ENCODE peak calls at places on chromosomes 6 and 20, in seven cellular contexts. A, L, W, J, I, B and T are unnamed samples.

GRCh38 chr6:145669627-145670034 is 65.7 kb downstream of the EPM2A start:
- DNase-seq in A (peak), L (no peak), W (peak), J (no peak), I (peak), B (no peak), T (no peak)

GRCh38 chr6:11921017-11921438 is 91.1 kb upstream of the HIVEP1 start:
- DNase-seq in A (peak), L (no peak), W (peak), J (peak), I (peak), B (no peak), T (no peak)

GRCh38 chr6:66849843-66850242 is 1142.8 kb upstream of the EYS start:
- DNase-seq in A (no peak), L (no peak), W (no peak), J (no peak), I (no peak), B (no peak), T (no peak)

GRCh38 chr6:110233769-110234374 is 53.6 kb downstream of the CDC40 start:
- DNase-seq in A (no peak), L (no peak), W (no peak), J (no peak), I (peak), B (no peak), T (no peak)

GRCh38 chr6:115947964-115948541 is 112.6 kb downstream of the FRK start:
- DNase-seq in A (no peak), L (no peak), W (no peak), J (peak), I (no peak), B (no peak), T (no peak)

GRCh38 chr6:168097621-168098430 is 18.8 kb upstream of the FRMD1 start:
- DNase-seq in A (no peak), L (no peak), W (no peak), J (peak), I (no peak), B (no peak), T (no peak)

GRCh38 chr6:139926711-139927110 is 552.3 kb upstream of the CITED2 start:
- DNase-seq in A (no peak), L (no peak), W (no peak), J (no peak), I (peak), B (no peak), T (no peak)

GRCh38 chr6:112384511-112384910 is 37.4 kb downstream of the RFPL4B start:
- DNase-seq in A (no peak), L (no peak), W (no peak), J (no peak), I (no peak), B (no peak), T (no peak)

GRCh38 chr6:139577124-139577800 is 202.8 kb upstream of the CITED2 start:
- DNase-seq in A (no peak), L (no peak), W (no peak), J (no peak), I (no peak), B (no peak), T (no peak)

GRCh38 chr6:126112171-126112632 is 125.9 kb downstream of the TRMT11 start:
- DNase-seq in A (no peak), L (no peak), W (no peak), J (no peak), I (peak), B (no peak), T (no peak)

GRCh38 chr6:167152858-167153257 is 4.9 kb downstream of the GPR31 start:
- DNase-seq in A (no peak), L (no peak), W (no peak), J (no peak), I (no peak), B (no peak), T (no peak)

GRCh38 chr6:34285571-34285970 is 36.8 kb upstream of the SMIM29 start:
- DNase-seq in A (no peak), L (no peak), W (no peak), J (no peak), I (no peak), B (no peak), T (no peak)

GRCh38 chr6:62285612-62286469 is at the start of gene KHDRBS2:
- DNase-seq in A (peak), L (peak), W (no peak), J (peak), I (no peak), B (no peak), T (peak)

GRCh38 chr20:38603286-38603685 is 1.7 kb downstream of the ARHGAP40 start:
- DNase-seq in A (no peak), L (no peak), W (no peak), J (no peak), I (no peak), B (no peak), T (no peak)

GRCh38 chr6:10434235-10434634 is 19.4 kb upstream of the TFAP2A start:
- DNase-seq in A (no peak), L (no peak), W (no peak), J (no peak), I (no peak), B (no peak), T (no peak)

GRCh38 chr20:48147326-48147725 is 362.0 kb upstream of the SULF2 start:
- DNase-seq in A (no peak), L (no peak), W (no peak), J (no peak), I (no peak), B (no peak), T (peak)

GRCh38 chr20:48150568-48150967 is 365.3 kb upstream of the SULF2 start:
- DNase-seq in A (no peak), L (no peak), W (no peak), J (no peak), I (no peak), B (no peak), T (no peak)

GRCh38 chr20:48148020-48148419 is 362.7 kb upstream of the SULF2 start:
- DNase-seq in A (no peak), L (no peak), W (no peak), J (no peak), I (no peak), B (no peak), T (peak)

GRCh38 chr20:48149887-48150286 is 364.6 kb upstream of the SULF2 start:
- DNase-seq in A (no peak), L (no peak), W (no peak), J (no peak), I (no peak), B (no peak), T (no peak)

GRCh38 chr20:48148916-48149672 is 363.8 kb upstream of the SULF2 start:
- DNase-seq in A (no peak), L (no peak), W (no peak), J (no peak), I (no peak), B (no peak), T (peak)
- TF ChIP-seq CTCF in A (no peak), L (no peak), W (no peak), J (no peak), I (no peak), B (no peak), T (no peak)

DNA sequence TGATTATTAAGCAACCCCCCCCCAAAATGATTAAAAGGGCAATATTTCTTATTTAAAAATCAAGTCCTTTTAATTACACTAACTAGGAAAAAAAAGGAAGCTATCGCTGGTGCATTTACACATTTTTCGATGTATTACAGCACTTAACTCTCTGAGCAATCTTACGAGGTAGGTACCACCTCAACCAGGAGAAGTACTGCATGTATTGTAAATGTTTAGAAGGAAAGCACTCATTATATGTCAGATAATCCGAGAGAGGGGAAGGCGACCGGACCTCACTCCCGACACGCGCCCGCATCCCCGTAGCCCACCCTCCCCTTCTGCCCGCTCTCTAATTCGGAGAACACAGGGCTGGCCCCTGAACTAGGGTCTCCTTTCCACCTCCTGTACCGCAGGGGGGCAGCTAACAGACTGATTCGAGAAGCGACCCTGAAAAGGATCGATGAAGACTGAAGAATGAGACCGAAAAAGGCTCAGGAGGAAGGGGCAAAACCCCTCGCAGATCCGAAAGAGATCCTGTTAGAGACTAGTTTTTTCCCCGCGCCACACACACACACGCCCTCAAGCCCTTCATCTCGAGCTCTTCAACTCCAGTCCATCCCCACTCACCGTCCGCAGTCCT is 337 bp downstream of the ESF1 start:
- DNase-seq in A (no peak), L (no peak), W (no peak), J (no peak), I (no peak), B (no peak), T (no peak)
- TF ChIP-seq CTCF in A (no peak), L (no peak), W (no peak), J (no peak), I (no peak), B (no peak), T (no peak)

DNA sequence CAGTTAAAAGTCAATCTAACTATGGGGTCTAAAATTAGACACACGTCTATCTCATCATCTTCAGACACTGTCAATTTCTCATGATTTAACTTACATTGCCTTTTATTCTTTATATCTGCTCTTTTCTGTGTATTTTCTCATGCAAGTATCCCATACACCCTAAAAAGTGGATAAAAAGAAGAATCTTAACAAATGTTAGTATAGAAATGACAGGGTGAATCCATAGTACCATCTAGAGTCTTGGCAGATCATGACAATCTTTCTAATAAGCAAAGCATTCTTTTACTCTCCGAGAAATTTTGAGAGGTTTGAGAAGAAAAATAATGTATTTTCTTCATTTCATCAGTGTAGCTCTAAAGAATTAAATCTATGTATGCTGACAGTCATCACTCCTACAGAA is 382.7 kb downstream of the C6orf118 start:
- DNase-seq in A (no peak), L (no peak), W (no peak), J (no peak), I (no peak), B (no peak), T (no peak)
- TF ChIP-seq CTCF in A (no peak), L (no peak), W (no peak), J (no peak), I (no peak), B (no peak), T (no peak)

DNA sequence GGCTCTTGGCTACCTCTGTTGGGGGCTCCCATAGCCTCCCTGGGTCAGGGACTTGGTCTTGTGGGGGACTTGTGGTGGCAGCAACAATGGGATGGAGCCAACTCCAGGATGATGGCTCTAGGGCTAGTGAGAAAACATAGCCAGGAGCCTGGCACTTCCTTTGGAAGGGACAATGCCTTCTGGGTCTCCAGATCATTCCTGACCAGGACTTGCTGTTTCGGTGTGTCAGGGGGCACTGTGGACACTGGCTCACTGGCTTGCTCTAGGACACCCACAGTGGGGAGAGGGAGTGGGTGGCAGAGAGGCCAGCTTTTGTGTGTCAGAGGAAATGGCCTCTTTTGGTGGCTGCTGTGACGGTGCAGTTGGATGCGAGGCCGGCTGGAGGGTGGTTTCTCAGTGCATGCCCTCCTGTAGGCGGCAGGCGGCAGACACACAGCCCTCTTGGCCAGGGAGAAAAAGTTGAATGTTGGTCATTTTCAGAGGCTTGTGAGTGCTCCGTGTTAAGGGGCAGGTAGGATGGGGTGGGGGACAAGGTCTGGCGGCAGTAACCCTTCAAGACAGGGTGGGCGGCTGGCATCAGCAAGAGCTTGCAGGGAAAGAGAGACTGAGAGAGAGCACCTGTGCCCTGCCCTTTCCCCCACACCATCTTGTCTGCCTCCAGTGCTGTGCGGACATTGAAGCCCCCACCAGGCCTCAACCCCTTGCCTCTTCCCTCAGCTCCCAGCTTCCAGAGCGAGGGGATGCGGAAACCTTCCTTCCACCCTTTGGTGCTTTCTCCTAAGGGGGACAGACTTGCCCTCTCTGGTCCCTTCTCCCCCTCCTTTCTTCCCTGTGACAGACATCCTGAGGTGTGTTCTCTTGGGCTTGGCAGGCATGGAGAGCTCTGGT is 9.2 kb downstream of the VEGFA start:
- DNase-seq in A (no peak), L (no peak), W (no peak), J (no peak), I (no peak), B (no peak), T (no peak)
- TF ChIP-seq CTCF in A (no peak), L (no peak), W (no peak), J (no peak), I (no peak), B (no peak), T (no peak)

GRCh38 chr20:23584434-23585199 is 16.3 kb upstream of the CST9L start:
- DNase-seq in A (no peak), L (no peak), W (no peak), J (no peak), I (no peak), B (no peak), T (peak)
- TF ChIP-seq CTCF in A (no peak), L (no peak), W (no peak), J (no peak), I (no peak), B (no peak), T (no peak)

DNA sequence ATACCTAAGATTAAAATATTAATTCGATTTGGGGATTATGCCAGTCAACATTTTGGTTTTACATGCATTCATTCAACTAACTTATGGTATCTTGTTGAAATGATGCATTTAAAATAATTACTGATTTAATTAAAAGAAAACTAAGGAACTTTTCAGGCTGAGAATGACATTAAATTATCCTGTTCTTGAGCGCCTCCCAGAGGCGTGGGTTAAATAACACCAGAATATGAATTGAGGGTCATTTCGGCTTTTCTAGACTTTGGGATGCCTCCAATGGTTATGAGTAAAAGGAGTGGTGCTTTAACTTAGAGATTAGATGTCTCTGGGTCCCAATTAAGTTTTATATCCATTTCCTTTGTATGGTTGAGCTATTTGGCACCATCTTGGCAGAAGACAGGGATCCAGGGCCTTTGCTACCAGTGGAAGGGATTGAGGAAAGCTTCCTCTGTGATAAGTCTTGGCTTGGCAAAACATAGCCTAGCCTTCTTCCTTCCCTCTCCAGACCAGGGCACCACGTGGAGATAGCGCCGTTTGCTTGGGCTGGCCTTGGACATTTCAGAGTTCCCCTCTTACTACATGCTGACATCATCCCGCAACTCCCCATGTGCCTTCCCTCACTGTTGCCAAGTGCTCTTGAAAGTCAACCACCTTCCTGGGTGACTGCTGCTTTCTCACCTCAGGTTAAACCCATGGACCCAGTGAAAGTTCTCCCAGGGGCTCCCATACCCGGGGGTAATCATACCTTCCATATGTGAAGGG is 28.7 kb downstream of the GNAS start:
- DNase-seq in A (peak), L (no peak), W (no peak), J (no peak), I (no peak), B (no peak), T (no peak)
- TF ChIP-seq CTCF in A (no peak), L (no peak), W (no peak), J (no peak), I (peak), B (peak), T (peak)